ENCODE peak calls at places on chromosomes 11 and 22, in ten cellular contexts. One of them, this sample, is unnamed.

GRCh38 chr22:41327124-41327523 is 25.8 kb downstream of the ZC3H7B start:
- DNase-seq in sigmoid colon: no peak
- DNase-seq in IMR-90: no peak
- DNase-seq in brain microvascular endothelial cell: no peak
- DNase-seq in coronary artery: no peak
- DNase-seq in pancreas: no peak
- DNase-seq in CD8-positive, alpha-beta T cell: no peak
- DNase-seq in astrocyte of the spinal cord: no peak
- DNase-seq in SK-N-SH: no peak
- DNase-seq in lower lobe of right lung: no peak
- DNase-seq in this sample: no peak

GRCh38 chr11:63592975-63593395 is 21.2 kb downstream of the PLAAT3 start:
- DNase-seq in sigmoid colon: no peak
- DNase-seq in IMR-90: peak; percentile 44
- DNase-seq in brain microvascular endothelial cell: peak; percentile 47
- DNase-seq in coronary artery: no peak
- DNase-seq in pancreas: no peak
- DNase-seq in CD8-positive, alpha-beta T cell: no peak
- DNase-seq in astrocyte of the spinal cord: peak; percentile 30
- DNase-seq in SK-N-SH: peak; percentile 36
- DNase-seq in lower lobe of right lung: no peak
- DNase-seq in this sample: peak; percentile 55

GRCh38 chr22:40709752-40710413 is 30.6 kb downstream of the MCHR1 start:
- DNase-seq in sigmoid colon: peak; percentile 90
- DNase-seq in IMR-90: peak; percentile 84
- DNase-seq in brain microvascular endothelial cell: no peak
- DNase-seq in coronary artery: no peak
- DNase-seq in pancreas: no peak
- DNase-seq in CD8-positive, alpha-beta T cell: no peak
- DNase-seq in astrocyte of the spinal cord: no peak
- DNase-seq in SK-N-SH: peak; percentile 54
- DNase-seq in lower lobe of right lung: no peak
- DNase-seq in this sample: peak; percentile 84

GRCh38 chr11:44526438-44526837 is 39.0 kb upstream of the CD82 start:
- DNase-seq in sigmoid colon: no peak
- DNase-seq in IMR-90: no peak
- DNase-seq in brain microvascular endothelial cell: no peak
- DNase-seq in coronary artery: no peak
- DNase-seq in pancreas: no peak
- DNase-seq in CD8-positive, alpha-beta T cell: no peak
- DNase-seq in astrocyte of the spinal cord: no peak
- DNase-seq in SK-N-SH: no peak
- DNase-seq in lower lobe of right lung: no peak
- DNase-seq in this sample: no peak

GRCh38 chr22:48866906-48867597 is 960.6 kb downstream of the BRD1 start:
- DNase-seq in sigmoid colon: peak; percentile 53
- DNase-seq in IMR-90: no peak
- DNase-seq in brain microvascular endothelial cell: no peak
- DNase-seq in coronary artery: no peak
- DNase-seq in pancreas: no peak
- DNase-seq in CD8-positive, alpha-beta T cell: no peak
- DNase-seq in astrocyte of the spinal cord: no peak
- DNase-seq in SK-N-SH: no peak
- DNase-seq in lower lobe of right lung: peak; percentile 29
- DNase-seq in this sample: no peak

GRCh38 chr22:47564158-47564450 is 801.7 kb downstream of the TBC1D22A start:
- DNase-seq in sigmoid colon: no peak
- DNase-seq in IMR-90: no peak
- DNase-seq in brain microvascular endothelial cell: no peak
- DNase-seq in coronary artery: no peak
- DNase-seq in pancreas: no peak
- DNase-seq in CD8-positive, alpha-beta T cell: no peak
- DNase-seq in astrocyte of the spinal cord: no peak
- DNase-seq in SK-N-SH: no peak
- DNase-seq in lower lobe of right lung: no peak
- DNase-seq in this sample: no peak

GRCh38 chr11:129375731-129376657 is at the start of gene BARX2:
- DNase-seq in sigmoid colon: no peak
- DNase-seq in IMR-90: peak; percentile 54
- DNase-seq in brain microvascular endothelial cell: peak; percentile 59
- DNase-seq in coronary artery: no peak
- DNase-seq in pancreas: peak; percentile 63
- DNase-seq in CD8-positive, alpha-beta T cell: no peak
- DNase-seq in astrocyte of the spinal cord: peak; percentile 65
- DNase-seq in SK-N-SH: peak; percentile 70
- DNase-seq in lower lobe of right lung: peak; percentile 77
- DNase-seq in this sample: peak; percentile 56

GRCh38 chr11:102798012-102798746 is at the start of gene MMP1:
- DNase-seq in sigmoid colon: no peak
- DNase-seq in IMR-90: peak; percentile 90
- DNase-seq in brain microvascular endothelial cell: peak; percentile 40
- DNase-seq in coronary artery: no peak
- DNase-seq in pancreas: no peak
- DNase-seq in CD8-positive, alpha-beta T cell: no peak
- DNase-seq in astrocyte of the spinal cord: peak; percentile 45
- DNase-seq in SK-N-SH: no peak
- DNase-seq in lower lobe of right lung: no peak
- DNase-seq in this sample: peak; percentile 89

GRCh38 chr22:23183107-23183698 is 2.9 kb downstream of the BCR start:
- DNase-seq in sigmoid colon: no peak
- DNase-seq in IMR-90: peak; percentile 66
- DNase-seq in brain microvascular endothelial cell: peak; percentile 43
- DNase-seq in coronary artery: no peak
- DNase-seq in pancreas: peak; percentile 45
- DNase-seq in CD8-positive, alpha-beta T cell: no peak
- DNase-seq in astrocyte of the spinal cord: peak; percentile 76
- DNase-seq in SK-N-SH: peak; percentile 80
- DNase-seq in lower lobe of right lung: peak; percentile 71
- DNase-seq in this sample: peak; percentile 53

GRCh38 chr22:42343136-42343484 is 72.7 kb upstream of the TCF20 start:
- DNase-seq in sigmoid colon: no peak
- DNase-seq in IMR-90: no peak
- DNase-seq in brain microvascular endothelial cell: no peak
- DNase-seq in coronary artery: no peak
- DNase-seq in pancreas: no peak
- DNase-seq in CD8-positive, alpha-beta T cell: no peak
- DNase-seq in astrocyte of the spinal cord: no peak
- DNase-seq in SK-N-SH: no peak
- DNase-seq in lower lobe of right lung: no peak
- DNase-seq in this sample: no peak

GRCh38 chr11:114762437-114762836 is 84.1 kb downstream of the NXPE2 start:
- DNase-seq in sigmoid colon: peak; percentile 80
- DNase-seq in IMR-90: peak; percentile 54
- DNase-seq in brain microvascular endothelial cell: peak; percentile 47
- DNase-seq in coronary artery: no peak
- DNase-seq in pancreas: peak; percentile 57
- DNase-seq in CD8-positive, alpha-beta T cell: no peak
- DNase-seq in astrocyte of the spinal cord: peak; percentile 62
- DNase-seq in SK-N-SH: peak; percentile 77
- DNase-seq in lower lobe of right lung: peak; percentile 58
- DNase-seq in this sample: peak; percentile 62

GRCh38 chr11:2916114-2916891 is 12.9 kb downstream of the PHLDA2 start:
- DNase-seq in sigmoid colon: no peak
- DNase-seq in IMR-90: no peak
- DNase-seq in brain microvascular endothelial cell: no peak
- DNase-seq in coronary artery: no peak
- DNase-seq in pancreas: no peak
- DNase-seq in CD8-positive, alpha-beta T cell: no peak
- DNase-seq in astrocyte of the spinal cord: no peak
- DNase-seq in SK-N-SH: peak; percentile 42
- DNase-seq in lower lobe of right lung: no peak
- DNase-seq in this sample: no peak

GRCh38 chr11:44923080-44923479 is 27.6 kb downstream of the TP53I11 start:
- DNase-seq in sigmoid colon: no peak
- DNase-seq in IMR-90: no peak
- DNase-seq in brain microvascular endothelial cell: no peak
- DNase-seq in coronary artery: no peak
- DNase-seq in pancreas: no peak
- DNase-seq in CD8-positive, alpha-beta T cell: no peak
- DNase-seq in astrocyte of the spinal cord: no peak
- DNase-seq in SK-N-SH: no peak
- DNase-seq in lower lobe of right lung: no peak
- DNase-seq in this sample: no peak

GRCh38 chr11:55732936-55733335 is 40.3 kb upstream of the OR5D13 start:
- DNase-seq in sigmoid colon: no peak
- DNase-seq in IMR-90: no peak
- DNase-seq in brain microvascular endothelial cell: no peak
- DNase-seq in coronary artery: no peak
- DNase-seq in pancreas: no peak
- DNase-seq in CD8-positive, alpha-beta T cell: no peak
- DNase-seq in astrocyte of the spinal cord: no peak
- DNase-seq in SK-N-SH: no peak
- DNase-seq in lower lobe of right lung: no peak
- DNase-seq in this sample: no peak

GRCh38 chr11:111938687-111939160 is 1.6 kb downstream of the DIXDC1 start:
- DNase-seq in sigmoid colon: no peak
- DNase-seq in IMR-90: peak; percentile 63
- DNase-seq in brain microvascular endothelial cell: peak; percentile 49
- DNase-seq in coronary artery: no peak
- DNase-seq in pancreas: no peak
- DNase-seq in CD8-positive, alpha-beta T cell: peak; percentile 23
- DNase-seq in astrocyte of the spinal cord: peak; percentile 76
- DNase-seq in SK-N-SH: peak; percentile 27
- DNase-seq in lower lobe of right lung: no peak
- DNase-seq in this sample: peak; percentile 37

GRCh38 chr11:134678744-134679143 is 266.7 kb upstream of the B3GAT1 start:
- DNase-seq in sigmoid colon: peak; percentile 29
- DNase-seq in IMR-90: no peak
- DNase-seq in brain microvascular endothelial cell: no peak
- DNase-seq in coronary artery: no peak
- DNase-seq in pancreas: no peak
- DNase-seq in CD8-positive, alpha-beta T cell: no peak
- DNase-seq in astrocyte of the spinal cord: no peak
- DNase-seq in SK-N-SH: no peak
- DNase-seq in lower lobe of right lung: no peak
- DNase-seq in this sample: no peak

GRCh38 chr11:132217856-132218255 is 847.4 kb downstream of the NTM start:
- DNase-seq in sigmoid colon: no peak
- DNase-seq in IMR-90: no peak
- DNase-seq in brain microvascular endothelial cell: no peak
- DNase-seq in coronary artery: no peak
- DNase-seq in pancreas: no peak
- DNase-seq in CD8-positive, alpha-beta T cell: no peak
- DNase-seq in astrocyte of the spinal cord: no peak
- DNase-seq in SK-N-SH: no peak
- DNase-seq in lower lobe of right lung: no peak
- DNase-seq in this sample: no peak

GRCh38 chr22:49362393-49362792 is 465.3 kb downstream of the BRD1 start:
- DNase-seq in sigmoid colon: no peak
- DNase-seq in IMR-90: no peak
- DNase-seq in brain microvascular endothelial cell: no peak
- DNase-seq in coronary artery: peak; percentile 41
- DNase-seq in pancreas: no peak
- DNase-seq in CD8-positive, alpha-beta T cell: no peak
- DNase-seq in astrocyte of the spinal cord: no peak
- DNase-seq in SK-N-SH: peak; percentile 4
- DNase-seq in lower lobe of right lung: peak; percentile 6
- DNase-seq in this sample: no peak

GRCh38 chr22:19876314-19876940 is 21.8 kb upstream of the GNB1L start:
- DNase-seq in sigmoid colon: peak; percentile 45
- DNase-seq in IMR-90: no peak
- DNase-seq in brain microvascular endothelial cell: no peak
- DNase-seq in coronary artery: no peak
- DNase-seq in pancreas: no peak
- DNase-seq in CD8-positive, alpha-beta T cell: peak; percentile 2
- DNase-seq in astrocyte of the spinal cord: no peak
- DNase-seq in SK-N-SH: peak; percentile 94
- DNase-seq in lower lobe of right lung: peak; percentile 39
- DNase-seq in this sample: peak; percentile 31

GRCh38 chr22:21043856-21044535 is 1.8 kb upstream of the LRRC74B start:
- DNase-seq in sigmoid colon: no peak
- DNase-seq in IMR-90: no peak
- DNase-seq in brain microvascular endothelial cell: no peak
- DNase-seq in coronary artery: no peak
- DNase-seq in pancreas: no peak
- DNase-seq in CD8-positive, alpha-beta T cell: no peak
- DNase-seq in astrocyte of the spinal cord: no peak
- DNase-seq in SK-N-SH: no peak
- DNase-seq in lower lobe of right lung: peak; percentile 26
- DNase-seq in this sample: no peak
- H3K4me3 ChIP-seq in sigmoid colon: no peak overlapping the region
- H3K4me3 ChIP-seq in IMR-90: no peak overlapping the region
- H3K4me3 ChIP-seq in brain microvascular endothelial cell: no peak overlapping the region
- H3K4me3 ChIP-seq in coronary artery: peak overlapping the region; percentile 58
- H3K4me3 ChIP-seq in pancreas: no peak overlapping the region
- H3K4me3 ChIP-seq in CD8-positive, alpha-beta T cell: no peak overlapping the region
- H3K4me3 ChIP-seq in astrocyte of the spinal cord: no peak overlapping the region
- H3K4me3 ChIP-seq in SK-N-SH: no peak overlapping the region
- H3K4me3 ChIP-seq in lower lobe of right lung: no peak overlapping the region
- H3K4me3 ChIP-seq in this sample: no peak overlapping the region

DNA sequence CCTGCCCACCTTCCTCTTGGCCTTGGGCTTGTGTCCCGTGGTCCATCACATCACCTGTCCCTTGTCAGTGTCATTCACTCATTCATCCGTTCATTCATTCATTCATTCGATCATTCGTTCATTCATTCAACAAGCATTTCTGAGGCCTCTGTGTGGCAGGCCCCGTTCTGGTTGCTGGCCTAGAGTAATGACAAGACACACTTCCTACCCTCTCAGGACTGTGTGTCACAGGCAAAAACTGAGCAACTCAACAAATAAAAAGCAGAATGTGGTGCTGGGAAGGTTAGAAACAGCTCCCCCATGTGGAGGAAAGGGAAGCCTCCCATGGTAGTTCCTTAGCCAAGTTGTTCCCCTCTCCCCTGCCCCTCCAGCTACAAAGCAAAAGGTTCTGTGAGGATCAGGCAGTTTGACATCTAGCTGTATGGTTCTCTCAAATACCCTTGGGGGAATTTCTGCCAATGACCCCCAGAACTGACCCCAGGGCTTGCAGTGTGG is 1.6 kb upstream of the OMP start:
- DNase-seq in sigmoid colon: no peak
- DNase-seq in IMR-90: peak; percentile 30
- DNase-seq in brain microvascular endothelial cell: no peak
- DNase-seq in coronary artery: no peak
- DNase-seq in pancreas: no peak
- DNase-seq in CD8-positive, alpha-beta T cell: no peak
- DNase-seq in astrocyte of the spinal cord: peak; percentile 20
- DNase-seq in SK-N-SH: peak; percentile 59
- DNase-seq in lower lobe of right lung: peak; percentile 5
- DNase-seq in this sample: no peak
- TF ChIP-seq CTCF in sigmoid colon: no peak
- TF ChIP-seq CTCF in IMR-90: peak; percentile 55
- TF ChIP-seq CTCF in brain microvascular endothelial cell: peak; percentile 83
- TF ChIP-seq CTCF in coronary artery: no peak
- TF ChIP-seq CTCF in pancreas: no peak
- TF ChIP-seq CTCF in CD8-positive, alpha-beta T cell: no peak
- TF ChIP-seq CTCF in astrocyte of the spinal cord: peak; percentile 72
- TF ChIP-seq CTCF in SK-N-SH: peak; percentile 67
- TF ChIP-seq CTCF in lower lobe of right lung: peak; percentile 18
- TF ChIP-seq CTCF in this sample: peak; percentile 61

GRCh38 chr11:35662649-35663407 is at the start of gene TRIM44:
- DNase-seq in sigmoid colon: peak; percentile 91
- DNase-seq in IMR-90: peak; percentile 81
- DNase-seq in brain microvascular endothelial cell: peak; percentile 76
- DNase-seq in coronary artery: peak; percentile 92
- DNase-seq in pancreas: peak; percentile 81
- DNase-seq in CD8-positive, alpha-beta T cell: peak; percentile 77
- DNase-seq in astrocyte of the spinal cord: peak; percentile 84
- DNase-seq in SK-N-SH: peak; percentile 90
- DNase-seq in lower lobe of right lung: peak; percentile 91
- DNase-seq in this sample: peak; percentile 85
- H3K4me3 ChIP-seq in sigmoid colon: peak within 1 kb of the TSS; percentile 50
- H3K4me3 ChIP-seq in IMR-90: peak within 1 kb of the TSS; percentile 68
- H3K4me3 ChIP-seq in brain microvascular endothelial cell: peak within 1 kb of the TSS; percentile 77
- H3K4me3 ChIP-seq in coronary artery: peak within 1 kb of the TSS; percentile 95
- H3K4me3 ChIP-seq in pancreas: peak within 1 kb of the TSS; percentile 56
- H3K4me3 ChIP-seq in CD8-positive, alpha-beta T cell: peak within 1 kb of the TSS; percentile 97
- H3K4me3 ChIP-seq in astrocyte of the spinal cord: peak within 1 kb of the TSS; percentile 66
- H3K4me3 ChIP-seq in SK-N-SH: peak within 1 kb of the TSS; percentile 68
- H3K4me3 ChIP-seq in lower lobe of right lung: peak within 1 kb of the TSS; percentile 82
- H3K4me3 ChIP-seq in this sample: peak within 1 kb of the TSS; percentile 96

GRCh38 chr11:72353861-72354260 is 80.5 kb downstream of the CLPB start:
- DNase-seq in sigmoid colon: no peak
- DNase-seq in IMR-90: peak; percentile 22
- DNase-seq in brain microvascular endothelial cell: no peak
- DNase-seq in coronary artery: no peak
- DNase-seq in pancreas: no peak
- DNase-seq in CD8-positive, alpha-beta T cell: no peak
- DNase-seq in astrocyte of the spinal cord: no peak
- DNase-seq in SK-N-SH: no peak
- DNase-seq in lower lobe of right lung: no peak
- DNase-seq in this sample: no peak
- TF ChIP-seq CTCF in sigmoid colon: no peak
- TF ChIP-seq CTCF in IMR-90: peak; percentile 35
- TF ChIP-seq CTCF in brain microvascular endothelial cell: peak; percentile 51
- TF ChIP-seq CTCF in coronary artery: no peak
- TF ChIP-seq CTCF in pancreas: no peak
- TF ChIP-seq CTCF in CD8-positive, alpha-beta T cell: no peak
- TF ChIP-seq CTCF in astrocyte of the spinal cord: no peak
- TF ChIP-seq CTCF in SK-N-SH: peak; percentile 51
- TF ChIP-seq CTCF in lower lobe of right lung: no peak
- TF ChIP-seq CTCF in this sample: no peak

This sample was measured in fibroblast of the aortic adventitia.